ENCODE peak calls at places on chromosomes 1 and 21, in four cellular contexts. One of them, this sample, is unnamed.

GRCh38 chr1:182217071-182217470 is 155.6 kb upstream of the ZNF648 start:
- DNase-seq in GM12878: no peak
- DNase-seq in HepG2: no peak
- DNase-seq in H1: no peak
- DNase-seq in this sample: no peak

GRCh38 chr1:23209765-23210164 is 7.5 kb downstream of the HTR1D start:
- DNase-seq in GM12878: no peak
- DNase-seq in HepG2: no peak
- DNase-seq in H1: no peak
- DNase-seq in this sample: no peak

GRCh38 chr1:165397945-165398344 is 41.4 kb upstream of the LMX1A start:
- DNase-seq in GM12878: no peak
- DNase-seq in HepG2: no peak
- DNase-seq in H1: no peak
- DNase-seq in this sample: no peak

GRCh38 chr1:198465201-198466144 is 75.0 kb downstream of the ATP6V1G3 start:
- DNase-seq in GM12878: no peak
- DNase-seq in HepG2: peak
- DNase-seq in H1: no peak
- DNase-seq in this sample: peak

GRCh38 chr1:6859415-6860343 is 74.4 kb downstream of the CAMTA1 start:
- DNase-seq in GM12878: no peak
- DNase-seq in HepG2: peak
- DNase-seq in H1: no peak
- DNase-seq in this sample: peak

GRCh38 chr1:192903142-192903541 is 94.3 kb downstream of the RGS2 start:
- DNase-seq in GM12878: no peak
- DNase-seq in HepG2: no peak
- DNase-seq in H1: no peak
- DNase-seq in this sample: no peak

GRCh38 chr1:172753964-172754363 is 95.1 kb downstream of the FASLG start:
- DNase-seq in GM12878: no peak
- DNase-seq in HepG2: no peak
- DNase-seq in H1: no peak
- DNase-seq in this sample: no peak

GRCh38 chr1:113975211-113975895 is 3.9 kb upstream of the OLFML3 start:
- DNase-seq in GM12878: no peak
- DNase-seq in HepG2: no peak
- DNase-seq in H1: no peak
- DNase-seq in this sample: no peak

GRCh38 chr1:85182700-85183099 is 18.1 kb downstream of the SYDE2 start:
- DNase-seq in GM12878: no peak
- DNase-seq in HepG2: no peak
- DNase-seq in H1: no peak
- DNase-seq in this sample: no peak

GRCh38 chr21:41183575-41183974 is 15.6 kb downstream of the BACE2 start:
- DNase-seq in GM12878: no peak
- DNase-seq in HepG2: no peak
- DNase-seq in H1: no peak
- DNase-seq in this sample: no peak

GRCh38 chr1:180196436-180197003 is 33.5 kb upstream of the LHX4 start:
- DNase-seq in GM12878: no peak
- DNase-seq in HepG2: no peak
- DNase-seq in H1: no peak
- DNase-seq in this sample: no peak

GRCh38 chr1:113986802-113987201 is 7.5 kb downstream of the OLFML3 start:
- DNase-seq in GM12878: no peak
- DNase-seq in HepG2: no peak
- DNase-seq in H1: no peak
- DNase-seq in this sample: no peak

GRCh38 chr1:220521755-220522154 is 6.2 kb upstream of the MARK1 start:
- DNase-seq in GM12878: no peak
- DNase-seq in HepG2: no peak
- DNase-seq in H1: no peak
- DNase-seq in this sample: no peak

DNA sequence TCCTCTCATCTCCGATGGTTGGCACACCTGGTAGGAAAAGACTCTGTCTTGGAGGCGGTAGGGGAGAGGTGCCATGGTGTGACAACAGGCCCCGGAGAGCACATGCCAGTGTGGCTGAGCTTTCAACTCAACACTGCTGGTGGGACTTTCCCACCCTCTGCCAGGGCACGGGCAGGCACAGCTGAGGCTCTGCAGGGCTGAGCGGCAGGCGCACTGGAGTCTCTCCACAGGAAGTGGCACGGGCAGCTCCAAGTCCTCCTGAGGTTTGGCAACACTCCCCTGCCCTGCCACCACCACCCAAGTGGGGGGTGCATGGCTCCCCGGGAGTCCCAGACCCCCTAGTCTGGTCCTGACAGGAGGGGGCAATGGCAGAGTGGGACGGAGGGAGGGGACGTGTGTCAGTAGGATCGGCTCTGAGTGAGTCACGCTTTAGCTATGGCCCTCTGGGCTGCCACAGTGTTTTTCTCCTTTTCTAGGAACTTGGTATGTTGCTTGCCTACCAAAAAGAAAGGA is 27.3 kb upstream of the EVA1B start:
- DNase-seq in GM12878: no peak
- DNase-seq in HepG2: no peak
- DNase-seq in H1: no peak
- DNase-seq in this sample: no peak
- TF ChIP-seq HDAC6 in GM12878: no peak
- TF ChIP-seq HDAC6 in HepG2: no peak
- TF ChIP-seq HDAC6 in H1: no peak
- TF ChIP-seq HDAC6 in this sample: no peak

GRCh38 chr1:28418278-28418637 is 48.7 kb downstream of the PHACTR4 start:
- DNase-seq in GM12878: no peak
- DNase-seq in HepG2: no peak
- DNase-seq in H1: no peak
- DNase-seq in this sample: no peak

GRCh38 chr1:28421744-28422143 is 52.2 kb downstream of the PHACTR4 start:
- DNase-seq in GM12878: no peak
- DNase-seq in HepG2: no peak
- DNase-seq in H1: no peak
- DNase-seq in this sample: no peak

GRCh38 chr1:28415246-28415645 is 45.7 kb downstream of the PHACTR4 start:
- DNase-seq in GM12878: no peak
- DNase-seq in HepG2: no peak
- DNase-seq in H1: no peak
- DNase-seq in this sample: no peak

GRCh38 chr1:28416509-28417194 is 47.1 kb downstream of the PHACTR4 start:
- DNase-seq in GM12878: no peak
- DNase-seq in HepG2: no peak
- DNase-seq in H1: no peak
- DNase-seq in this sample: peak

DNA sequence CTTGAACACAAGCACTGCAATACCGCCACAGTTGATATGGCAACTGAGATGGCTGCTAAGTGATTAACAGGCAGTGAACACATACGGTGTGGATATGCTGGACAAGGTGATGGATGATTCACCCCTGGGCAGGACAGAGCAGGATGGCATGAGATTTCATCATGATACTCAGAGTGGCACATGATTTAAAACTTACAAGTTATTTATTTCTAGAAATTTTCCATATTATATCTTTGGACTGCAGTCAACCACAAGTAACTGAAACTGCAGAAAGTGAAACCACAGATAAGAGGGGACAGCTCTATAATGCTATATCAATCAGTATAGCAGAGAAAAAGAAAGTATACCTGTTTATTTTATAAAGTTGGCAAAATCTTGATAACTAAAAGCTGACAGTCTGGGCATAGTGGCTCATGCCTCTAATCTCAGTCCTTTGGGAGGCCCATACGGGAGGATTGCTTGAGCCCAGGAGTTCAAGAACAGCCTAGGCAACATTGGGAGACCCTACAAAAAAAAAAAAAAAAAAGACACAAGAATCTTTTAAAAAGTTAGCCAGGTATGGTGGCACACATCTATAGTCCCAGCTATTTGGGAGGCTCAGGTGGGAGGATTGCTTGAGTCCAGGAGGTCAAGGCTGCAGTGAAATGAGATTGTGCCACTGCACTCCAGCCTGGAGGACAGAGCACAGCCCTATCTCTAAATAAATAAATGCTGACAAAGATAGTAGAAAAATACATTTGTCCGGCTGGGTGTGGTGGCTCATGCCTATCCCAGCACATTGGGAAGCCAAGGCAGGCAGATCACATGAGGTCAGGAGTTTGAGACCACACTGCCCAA is 48.1 kb downstream of the PHACTR4 start:
- DNase-seq in GM12878: no peak
- DNase-seq in HepG2: no peak
- DNase-seq in H1: no peak
- DNase-seq in this sample: peak
- TF ChIP-seq HDAC6 in GM12878: no peak
- TF ChIP-seq HDAC6 in HepG2: no peak
- TF ChIP-seq HDAC6 in H1: no peak
- TF ChIP-seq HDAC6 in this sample: no peak

DNA sequence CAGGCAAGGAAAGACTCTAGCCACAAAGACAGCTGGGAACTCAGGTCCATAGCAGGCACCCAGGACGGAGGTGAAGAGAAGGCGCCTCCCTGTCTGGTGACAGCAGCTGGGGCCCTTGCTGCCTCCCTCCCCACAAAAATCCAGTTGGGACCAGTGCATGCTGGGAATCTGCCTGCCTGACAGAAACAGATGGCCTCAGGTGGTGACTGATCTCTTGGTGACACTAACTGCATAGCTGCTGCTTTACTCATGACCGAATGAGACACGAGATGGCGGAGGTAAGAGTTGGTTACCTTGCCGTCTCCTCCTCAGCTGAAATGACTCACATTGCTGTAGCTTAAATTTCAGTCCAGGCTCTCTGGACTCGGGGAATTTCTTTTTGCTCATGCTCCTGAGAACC is 130.3 kb downstream of the FGGY start:
- DNase-seq in GM12878: no peak
- DNase-seq in HepG2: no peak
- DNase-seq in H1: no peak
- DNase-seq in this sample: peak
- TF ChIP-seq HDAC6 in GM12878: no peak
- TF ChIP-seq HDAC6 in HepG2: no peak
- TF ChIP-seq HDAC6 in H1: no peak
- TF ChIP-seq HDAC6 in this sample: peak

GRCh38 chr1:31576201-31576669 is at the start of gene TINAGL1:
- DNase-seq in GM12878: no peak
- DNase-seq in HepG2: peak
- DNase-seq in H1: peak
- DNase-seq in this sample: peak
- TF ChIP-seq HDAC6 in GM12878: no peak
- TF ChIP-seq HDAC6 in HepG2: no peak
- TF ChIP-seq HDAC6 in H1: no peak
- TF ChIP-seq HDAC6 in this sample: no peak

GRCh38 chr1:201602413-201603265 is 63.7 kb downstream of the NAV1 start:
- DNase-seq in GM12878: no peak
- DNase-seq in HepG2: no peak
- DNase-seq in H1: no peak
- DNase-seq in this sample: peak
- TF ChIP-seq HDAC6 in GM12878: no peak
- TF ChIP-seq HDAC6 in HepG2: no peak
- TF ChIP-seq HDAC6 in H1: no peak
- TF ChIP-seq HDAC6 in this sample: no peak

GRCh38 chr1:185536165-185536920 is 197.8 kb upstream of the HMCN1 start:
- DNase-seq in GM12878: no peak
- DNase-seq in HepG2: no peak
- DNase-seq in H1: no peak
- DNase-seq in this sample: no peak

GRCh38 chr1:185541861-185542260 is 192.3 kb upstream of the HMCN1 start:
- DNase-seq in GM12878: no peak
- DNase-seq in HepG2: no peak
- DNase-seq in H1: no peak
- DNase-seq in this sample: no peak

GRCh38 chr1:185540295-185540694 is 193.9 kb upstream of the HMCN1 start:
- DNase-seq in GM12878: no peak
- DNase-seq in HepG2: no peak
- DNase-seq in H1: no peak
- DNase-seq in this sample: no peak

GRCh38 chr1:185537601-185538000 is 196.6 kb upstream of the HMCN1 start:
- DNase-seq in GM12878: no peak
- DNase-seq in HepG2: no peak
- DNase-seq in H1: no peak
- DNase-seq in this sample: no peak

GRCh38 chr1:185539277-185539943 is 194.8 kb upstream of the HMCN1 start:
- DNase-seq in GM12878: no peak
- DNase-seq in HepG2: no peak
- DNase-seq in H1: no peak
- DNase-seq in this sample: no peak
- TF ChIP-seq HDAC6 in GM12878: no peak
- TF ChIP-seq HDAC6 in HepG2: no peak
- TF ChIP-seq HDAC6 in H1: no peak
- TF ChIP-seq HDAC6 in this sample: no peak

GRCh38 chr21:45800339-45801080 is 157.0 kb downstream of the PCBP3 start:
- DNase-seq in GM12878: no peak
- DNase-seq in HepG2: peak
- DNase-seq in H1: no peak
- DNase-seq in this sample: no peak

GRCh38 chr21:45799765-45800338 is 156.3 kb downstream of the PCBP3 start:
- DNase-seq in GM12878: no peak
- DNase-seq in HepG2: no peak
- DNase-seq in H1: no peak
- DNase-seq in this sample: no peak

GRCh38 chr21:45801989-45802388 is 158.5 kb downstream of the PCBP3 start:
- DNase-seq in GM12878: no peak
- DNase-seq in HepG2: no peak
- DNase-seq in H1: no peak
- DNase-seq in this sample: no peak

GRCh38 chr21:45802425-45802824 is 158.9 kb downstream of the PCBP3 start:
- DNase-seq in GM12878: no peak
- DNase-seq in HepG2: no peak
- DNase-seq in H1: no peak
- DNase-seq in this sample: no peak

GRCh38 chr21:45801129-45801735 is 157.7 kb downstream of the PCBP3 start:
- DNase-seq in GM12878: no peak
- DNase-seq in HepG2: no peak
- DNase-seq in H1: no peak
- DNase-seq in this sample: no peak
- TF ChIP-seq HDAC6 in GM12878: no peak
- TF ChIP-seq HDAC6 in HepG2: no peak
- TF ChIP-seq HDAC6 in H1: no peak
- TF ChIP-seq HDAC6 in this sample: no peak

DNA sequence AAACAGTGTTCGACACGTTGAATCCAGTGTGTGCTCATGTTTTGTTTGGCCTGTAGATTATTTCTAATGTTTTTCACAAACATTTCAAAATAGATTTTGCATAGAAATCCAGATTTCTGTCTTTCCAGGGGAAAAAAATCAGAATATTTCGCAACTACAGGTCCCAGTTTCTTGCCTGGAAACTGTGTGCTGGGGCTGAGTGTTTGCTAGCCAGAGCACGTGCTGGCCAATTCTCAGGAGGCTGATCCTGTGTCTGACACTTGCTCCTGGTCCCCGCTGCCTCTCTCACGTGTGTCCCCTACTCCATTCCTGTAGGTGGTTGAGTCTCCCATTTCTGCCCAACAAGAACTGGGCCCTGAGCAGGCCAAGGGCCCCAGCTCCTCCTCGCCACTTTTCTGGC is 2.4 kb downstream of the MAB21L3 start:
- DNase-seq in GM12878: no peak
- DNase-seq in HepG2: no peak
- DNase-seq in H1: no peak
- DNase-seq in this sample: no peak
- TF ChIP-seq HDAC6 in GM12878: no peak
- TF ChIP-seq HDAC6 in HepG2: no peak
- TF ChIP-seq HDAC6 in H1: no peak
- TF ChIP-seq HDAC6 in this sample: no peak

GRCh38 chr1:225754940-225755635 is 22.5 kb upstream of the SRP9 start:
- DNase-seq in GM12878: no peak
- DNase-seq in HepG2: peak
- DNase-seq in H1: no peak
- DNase-seq in this sample: no peak
- TF ChIP-seq HDAC6 in GM12878: no peak
- TF ChIP-seq HDAC6 in HepG2: no peak
- TF ChIP-seq HDAC6 in H1: no peak
- TF ChIP-seq HDAC6 in this sample: no peak

This sample was measured in K562.